ENCODE peak calls at places on chromosomes 2 and 18, in six cellular contexts. H, I, F, S, P and M are unnamed samples.

GRCh38 chr2:88097192-88097591 is 29.6 kb downstream of the SMYD1 start:
- DNase-seq in H (no peak), I (no peak), F (no peak), S (no peak), P (no peak), M (no peak)

GRCh38 chr2:218010116-218010837 is 7.5 kb upstream of the TNS1 start:
- DNase-seq in H (peak), I (peak), F (peak), S (peak), P (no peak), M (peak)

GRCh38 chr18:77106331-77106730 is 26.3 kb downstream of the MBP start:
- DNase-seq in H (peak), I (peak), F (no peak), S (no peak), P (no peak), M (no peak)

GRCh38 chr2:158407031-158407430 is 49.5 kb downstream of the CCDC148 start:
- DNase-seq in H (no peak), I (no peak), F (no peak), S (no peak), P (no peak), M (no peak)

GRCh38 chr18:9708882-9709877 is 1.1 kb downstream of the RAB31 start:
- DNase-seq in H (peak), I (peak), F (peak), S (no peak), P (no peak), M (peak)

GRCh38 chr2:3042601-3043585 is 334.7 kb downstream of the EIPR1 start:
- DNase-seq in H (no peak), I (no peak), F (no peak), S (no peak), P (no peak), M (no peak)

GRCh38 chr2:155223781-155224406 is 525.4 kb downstream of the KCNJ3 start:
- DNase-seq in H (peak), I (no peak), F (peak), S (no peak), P (no peak), M (no peak)

GRCh38 chr2:201127570-201127969 is 11.6 kb downstream of the CFLAR start:
- DNase-seq in H (peak), I (no peak), F (no peak), S (no peak), P (no peak), M (no peak)

GRCh38 chr2:151952691-151953456 is 124.7 kb upstream of the ARL5A start:
- DNase-seq in H (no peak), I (no peak), F (no peak), S (no peak), P (no peak), M (no peak)

GRCh38 chr2:75200140-75200985 is 1.0 kb upstream of the TACR1 start:
- DNase-seq in H (peak), I (no peak), F (peak), S (no peak), P (no peak), M (peak)

GRCh38 chr2:20042531-20042930 is 8.9 kb downstream of the LAPTM4A start:
- DNase-seq in H (peak), I (no peak), F (no peak), S (no peak), P (no peak), M (no peak)

GRCh38 chr2:71603851-71604708 is 150.7 kb downstream of the DYSF start:
- DNase-seq in H (no peak), I (no peak), F (no peak), S (peak), P (no peak), M (no peak)

GRCh38 chr2:32862269-32863055 is 84.3 kb upstream of the LTBP1 start:
- DNase-seq in H (no peak), I (no peak), F (no peak), S (no peak), P (no peak), M (no peak)

GRCh38 chr2:101063753-101064502 is 61.8 kb downstream of the RPL31 start:
- DNase-seq in H (peak), I (no peak), F (no peak), S (no peak), P (no peak), M (no peak)

GRCh38 chr18:45321520-45321919 is 293.8 kb upstream of the SLC14A2 start:
- DNase-seq in H (no peak), I (no peak), F (no peak), S (no peak), P (no peak), M (no peak)

GRCh38 chr2:14125561-14125960 is 507.0 kb upstream of the LRATD1 start:
- DNase-seq in H (no peak), I (no peak), F (no peak), S (no peak), P (no peak), M (no peak)

GRCh38 chr2:120961396-120961795 is 225.7 kb downstream of the GLI2 start:
- DNase-seq in H (no peak), I (no peak), F (no peak), S (no peak), P (no peak), M (no peak)

GRCh38 chr2:172248381-172249173 is 145.9 kb upstream of the DLX2 start:
- DNase-seq in H (no peak), I (no peak), F (peak), S (no peak), P (no peak), M (no peak)

GRCh38 chr18:60411715-60412114 is 39.1 kb upstream of the MC4R start:
- DNase-seq in H (peak), I (no peak), F (peak), S (no peak), P (no peak), M (no peak)

GRCh38 chr2:58146707-58147106 is 94.4 kb downstream of the FANCL start:
- DNase-seq in H (peak), I (no peak), F (no peak), S (no peak), P (peak), M (no peak)

GRCh38 chr2:16729901-16730300 is 64.3 kb upstream of the CYRIA start:
- DNase-seq in H (no peak), I (no peak), F (no peak), S (no peak), P (no peak), M (no peak)

GRCh38 chr2:567865-568638 is 109.2 kb downstream of the TMEM18 start:
- DNase-seq in H (peak), I (peak), F (no peak), S (no peak), P (peak), M (peak)

GRCh38 chr2:162086904-162087303 is 12.9 kb upstream of the DPP4 start:
- DNase-seq in H (peak), I (no peak), F (no peak), S (no peak), P (no peak), M (no peak)

GRCh38 chr2:236179653-236180500 is 11.7 kb upstream of the GBX2 start:
- DNase-seq in H (peak), I (no peak), F (peak), S (no peak), P (no peak), M (no peak)

GRCh38 chr2:142254057-142254456 is 123.2 kb upstream of the LRP1B start:
- DNase-seq in H (no peak), I (no peak), F (no peak), S (no peak), P (no peak), M (no peak)

GRCh38 chr2:177263451-177264208 is 897 bp downstream of the NFE2L2 start:
- DNase-seq in H (peak), I (peak), F (peak), S (peak), P (peak), M (peak)

GRCh38 chr18:66682855-66683322 is 79.0 kb upstream of the CDH19 start:
- DNase-seq in H (peak), I (no peak), F (peak), S (no peak), P (no peak), M (no peak)

GRCh38 chr2:119242276-119243119 is 18.9 kb downstream of the STEAP3 start:
- DNase-seq in H (no peak), I (no peak), F (no peak), S (no peak), P (no peak), M (no peak)

GRCh38 chr2:189681903-189682302 is 7.4 kb downstream of the ANKAR start:
- DNase-seq in H (no peak), I (no peak), F (no peak), S (no peak), P (no peak), M (no peak)

GRCh38 chr2:189681203-189681602 is 6.7 kb downstream of the ANKAR start:
- DNase-seq in H (no peak), I (no peak), F (no peak), S (no peak), P (no peak), M (no peak)

GRCh38 chr2:189676471-189676870 is 2.0 kb downstream of the ANKAR start:
- DNase-seq in H (peak), I (no peak), F (no peak), S (no peak), P (no peak), M (no peak)

GRCh38 chr2:189683348-189683747 is 8.9 kb downstream of the ANKAR start:
- DNase-seq in H (no peak), I (no peak), F (no peak), S (no peak), P (no peak), M (no peak)

GRCh38 chr2:189679224-189679623 is 4.8 kb downstream of the ANKAR start:
- DNase-seq in H (no peak), I (no peak), F (no peak), S (no peak), P (no peak), M (no peak)
- H3K4me3 ChIP-seq in H (no peak), I (no peak), F (no peak), S (no peak), P (no peak), M (no peak)

GRCh38 chr2:105397025-105397722 is 1.7 kb downstream of the FHL2 start:
- DNase-seq in H (peak), I (no peak), F (no peak), S (no peak), P (no peak), M (no peak)
- H3K4me3 ChIP-seq in H (peak), I (peak), F (no peak), S (no peak), P (peak), M (peak)

DNA sequence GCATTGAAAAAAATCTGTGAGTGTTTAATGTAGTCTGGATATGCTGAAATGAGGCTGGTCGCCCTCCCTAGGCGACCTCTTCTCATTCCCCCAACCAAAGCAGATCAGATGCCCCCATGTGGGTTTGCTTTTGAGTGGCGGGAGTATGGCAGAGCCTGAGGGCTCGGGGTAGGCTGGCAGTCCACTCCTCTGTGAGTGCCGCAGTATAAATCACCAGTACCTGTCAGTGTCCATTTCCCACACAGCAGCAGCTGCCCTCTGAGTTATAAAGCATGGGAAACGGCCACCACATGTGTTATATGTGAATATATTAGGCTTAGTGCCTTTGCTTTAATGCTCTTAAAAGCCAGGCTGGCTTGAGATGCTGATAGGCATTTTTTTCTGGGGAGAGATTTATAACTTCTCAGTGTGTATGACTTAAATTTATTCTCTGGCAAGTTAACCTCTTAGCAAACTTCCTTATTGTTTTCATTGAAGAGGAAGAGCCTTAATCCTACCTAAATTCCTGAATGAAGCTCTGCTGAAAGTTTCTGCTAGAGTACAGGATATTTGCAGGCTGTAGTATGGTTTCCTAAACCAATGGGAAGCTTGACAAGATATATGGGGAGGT is 3.8 kb downstream of the DCC start:
- DNase-seq in H (no peak), I (no peak), F (no peak), S (no peak), P (no peak), M (no peak)
- H3K4me3 ChIP-seq in H (no peak), I (no peak), F (no peak), S (no peak), P (no peak), M (no peak)

DNA sequence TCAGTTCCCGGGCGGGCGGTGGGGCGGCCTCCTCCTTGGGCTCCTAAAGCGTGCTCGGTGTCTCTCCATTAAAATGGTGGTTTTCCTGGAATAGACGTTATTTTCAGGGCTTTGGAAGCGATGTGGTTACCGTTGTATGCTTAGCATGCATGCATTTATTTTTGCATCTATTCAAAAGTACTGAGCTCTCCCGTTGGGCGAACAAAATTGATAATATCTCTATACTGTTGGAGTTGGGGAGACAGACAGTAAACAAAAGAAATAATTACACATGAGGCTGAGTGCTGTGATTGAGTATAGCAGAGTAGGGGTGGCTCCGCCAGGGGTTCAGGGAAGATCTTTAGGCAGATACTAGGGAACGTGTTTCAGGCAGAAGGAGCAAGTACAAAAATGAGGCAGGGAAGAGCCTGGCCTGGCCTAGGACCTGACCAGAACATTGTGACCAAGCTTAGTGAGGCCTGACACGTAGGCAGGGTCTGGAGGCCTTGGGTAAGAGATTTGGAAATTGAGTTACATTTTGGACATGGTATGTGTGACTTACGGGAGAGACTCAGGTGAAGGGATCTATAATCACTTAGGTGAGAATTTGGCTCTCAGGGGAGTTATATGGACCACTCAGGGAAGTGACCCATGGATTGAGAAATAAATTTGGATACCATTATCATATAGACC is 674 bp downstream of the NCAPH start:
- DNase-seq in H (no peak), I (no peak), F (no peak), S (no peak), P (no peak), M (no peak)
- H3K4me3 ChIP-seq in H (peak), I (peak), F (peak), S (peak), P (peak), M (peak)

DNA sequence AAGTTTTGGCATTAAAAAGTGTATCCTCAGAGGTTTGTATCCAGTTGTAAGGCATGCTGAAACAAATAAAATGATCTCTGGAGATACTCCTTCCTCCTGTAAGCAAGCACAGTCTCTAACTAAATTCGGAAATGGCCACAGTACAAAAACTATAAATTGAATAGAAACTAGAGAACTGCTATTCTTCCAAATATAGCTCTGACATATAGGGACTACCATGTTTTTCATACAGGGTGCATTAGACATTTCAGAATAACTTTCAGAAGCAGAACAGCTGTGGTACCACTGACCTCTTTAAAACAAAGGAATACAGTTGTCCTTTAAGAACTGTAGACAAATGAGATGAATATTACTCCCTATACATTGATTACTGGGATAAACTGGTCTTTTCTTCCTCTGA is 568.5 kb downstream of the ARHGAP15 start:
- DNase-seq in H (no peak), I (no peak), F (no peak), S (no peak), P (no peak), M (no peak)
- H3K4me3 ChIP-seq in H (no peak), I (no peak), F (no peak), S (no peak), P (no peak), M (no peak)

DNA sequence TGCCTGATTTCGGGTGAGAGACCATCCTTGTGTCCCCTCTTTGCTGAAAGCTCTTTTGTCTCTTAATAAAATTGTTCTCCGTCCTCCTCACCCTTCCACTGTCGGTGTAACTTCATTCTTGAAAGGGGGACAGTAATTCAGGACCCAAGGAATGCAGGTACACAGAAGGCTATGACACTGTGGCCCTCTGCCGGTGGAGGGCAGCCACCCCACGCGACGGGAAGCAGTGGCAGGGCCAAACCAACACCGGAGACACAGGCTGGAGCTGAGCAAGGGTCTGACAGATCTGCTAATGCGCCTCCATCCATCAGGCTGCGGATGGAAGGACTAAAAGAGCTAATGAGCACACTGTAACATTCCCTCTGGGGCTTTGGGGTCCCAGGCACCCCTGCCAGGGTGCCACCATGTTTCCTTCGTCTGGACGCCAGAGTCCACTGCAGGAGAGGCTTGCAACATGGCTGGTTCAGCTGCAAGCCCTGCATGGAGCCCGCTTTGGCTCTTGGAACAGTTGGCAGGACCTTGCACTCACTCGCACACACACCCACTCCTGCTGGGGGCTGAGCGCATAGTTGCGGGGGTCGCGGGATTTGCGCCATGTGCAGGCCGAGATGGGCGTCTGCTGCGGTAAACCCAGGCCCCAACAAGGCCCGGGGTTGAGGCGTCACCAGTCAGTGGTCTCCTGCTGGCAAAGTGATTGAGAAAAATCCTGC is 544.1 kb upstream of the CDH7 start:
- DNase-seq in H (no peak), I (no peak), F (peak), S (no peak), P (no peak), M (no peak)
- H3K4me3 ChIP-seq in H (no peak), I (no peak), F (no peak), S (no peak), P (no peak), M (no peak)

GRCh38 chr2:191187105-191187829 is 36.5 kb upstream of the STAT4 start:
- DNase-seq in H (no peak), I (no peak), F (no peak), S (no peak), P (no peak), M (no peak)

GRCh38 chr2:191188550-191189093 is 37.8 kb upstream of the STAT4 start:
- DNase-seq in H (no peak), I (no peak), F (no peak), S (no peak), P (no peak), M (no peak)

GRCh38 chr2:191190439-191190838 is 39.6 kb upstream of the STAT4 start:
- DNase-seq in H (no peak), I (no peak), F (no peak), S (no peak), P (no peak), M (no peak)

GRCh38 chr2:191190861-191191552 is 40.2 kb upstream of the STAT4 start:
- DNase-seq in H (no peak), I (no peak), F (no peak), S (no peak), P (no peak), M (no peak)

DNA sequence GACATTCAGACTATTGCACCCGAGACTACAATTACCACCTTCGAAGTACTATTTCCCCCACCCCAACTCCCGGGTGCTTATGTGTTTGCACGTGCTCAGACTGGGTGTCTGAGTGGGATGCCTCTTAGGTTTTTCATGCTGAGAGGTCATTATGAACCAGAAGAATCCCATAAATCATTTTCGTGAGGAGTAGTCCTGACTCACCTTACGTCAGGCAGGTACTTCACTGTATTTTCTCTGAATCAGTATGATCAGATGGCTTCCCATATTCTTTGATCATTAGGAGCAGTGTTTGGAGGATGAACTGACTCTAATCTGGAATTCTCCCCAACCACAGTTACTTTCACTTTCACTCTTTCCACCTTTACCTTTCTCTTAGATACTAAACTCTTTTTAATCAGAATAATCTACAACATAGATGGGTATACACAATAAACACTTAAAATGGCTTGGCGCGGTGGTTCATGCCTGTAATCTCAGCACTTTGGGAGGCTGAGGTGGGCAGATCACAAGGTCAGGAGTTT is 38.4 kb upstream of the STAT4 start:
- DNase-seq in H (no peak), I (no peak), F (no peak), S (no peak), P (no peak), M (no peak)
- H3K4me3 ChIP-seq in H (no peak), I (no peak), F (no peak), S (no peak), P (no peak), M (no peak)

GRCh38 chr2:64990823-64991222 is 1.6 kb downstream of the SLC1A4 start:
- DNase-seq in H (no peak), I (no peak), F (no peak), S (no peak), P (no peak), M (no peak)
- H3K4me3 ChIP-seq in H (peak), I (peak), F (no peak), S (no peak), P (no peak), M (no peak)

DNA sequence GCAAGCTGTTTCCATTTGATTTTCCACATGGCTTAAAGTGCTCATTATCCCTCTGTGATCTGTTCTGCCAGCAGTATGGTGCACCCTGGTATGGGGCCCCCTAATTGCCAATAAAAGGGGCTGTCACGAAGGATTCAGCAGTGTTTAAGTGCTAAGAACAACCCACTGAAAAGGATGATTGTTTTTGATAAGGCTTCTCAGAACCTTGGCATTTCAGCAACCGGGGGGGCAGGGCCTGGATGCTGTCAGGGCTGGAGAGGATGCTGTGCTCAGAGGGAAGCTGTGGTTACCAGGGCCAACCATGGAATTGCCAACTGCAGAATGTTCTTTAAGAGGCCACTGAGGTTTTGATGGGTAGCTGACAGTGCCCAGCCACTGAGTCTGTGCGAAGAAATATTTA is 117.8 kb downstream of the CTIF start:
- DNase-seq in H (no peak), I (no peak), F (peak), S (no peak), P (no peak), M (no peak)
- H3K4me3 ChIP-seq in H (no peak), I (no peak), F (no peak), S (no peak), P (no peak), M (no peak)